ENCODE peak calls at places on chromosomes 16 and 17, in eight cellular contexts. Q is activated CD4-positive, alpha-beta T cell treated with anti-CD3 and anti-CD28 coated beads for 24 hours; K is activated T-helper 2 cell treated with anti-CD3 and anti-CD28 coated beads, Interferon-gamma antibody, Interleukin-2, Interleukin-4, amounts not matched to agents 10 μg/mL and 5 μg/mL and 100 μg/mL, durations not matched to agents 14 hours and 24 hours and 36 hours; R is AG20443; E is AML-193; X is stimulated activated CD4-positive, alpha-beta T cell treated with anti-CD3 and anti-CD28 coated beads, Interleukin-2, amount 100 ng/mL, for 48 hours; V is HEK293T; O is germinal center. U is an unnamed sample.
A peak's percentile ranks its signal among the peaks of the same experiment; 100 is the strongest.

GRCh38 chr17:63919311-63919723 is 678 bp upstream of the GH1 start:
- DNase-seq in Q (peak; percentile 56), K (peak; percentile 64), R (peak; percentile 87), E (peak; percentile 51), X (peak; percentile 71), V (peak; percentile 80), O (peak; percentile 82), U (peak; percentile 68)

GRCh38 chr17:55825213-55825612 is 74.4 kb downstream of the PCTP start:
- DNase-seq in Q (no peak), K (no peak), R (no peak), E (no peak), X (no peak), V (no peak), O (no peak), U (no peak)

GRCh38 chr17:58667934-58668597 is 23.8 kb downstream of the TEX14 start:
- DNase-seq in Q (no peak), K (no peak), R (no peak), E (no peak), X (no peak), V (no peak), O (no peak), U (no peak)

GRCh38 chr17:50686494-50687199 is 21.1 kb downstream of the ANKRD40 start:
- DNase-seq in Q (no peak), K (no peak), R (peak; percentile 92), E (no peak), X (no peak), V (no peak), O (no peak), U (no peak)

GRCh38 chr17:8631554-8631877 is 991 bp upstream of the MYH10 start:
- DNase-seq in Q (no peak), K (no peak), R (no peak), E (no peak), X (no peak), V (no peak), O (no peak), U (no peak)

GRCh38 chr16:89786474-89787364 is 29.7 kb downstream of the FANCA start:
- DNase-seq in Q (no peak), K (no peak), R (no peak), E (no peak), X (no peak), V (no peak), O (no peak), U (no peak)

GRCh38 chr17:29358421-29358820 is 31.7 kb upstream of the TAOK1 start:
- DNase-seq in Q (no peak), K (no peak), R (no peak), E (no peak), X (no peak), V (no peak), O (no peak), U (no peak)

GRCh38 chr16:9119795-9120194 is 28.4 kb downstream of the HAPSTR1 start:
- DNase-seq in Q (no peak), K (no peak), R (peak; percentile 81), E (no peak), X (no peak), V (no peak), O (no peak), U (no peak)

GRCh38 chr17:73786286-73786743 is 142.1 kb upstream of the SDK2 start:
- DNase-seq in Q (no peak), K (no peak), R (no peak), E (no peak), X (no peak), V (no peak), O (no peak), U (no peak)

GRCh38 chr16:84619103-84619460 is 1.2 kb upstream of the COTL1 start:
- DNase-seq in Q (no peak), K (no peak), R (no peak), E (no peak), X (no peak), V (no peak), O (no peak), U (no peak)

U was measured in MV-4-11.